ENCODE peak calls at places on chromosomes 7 and 10, in five cellular contexts. N is stomach, B is transverse colon, J is A549, C is upper lobe of left lung. Y is an unnamed sample.

GRCh38 chr7:2040893-2041270 is 191.9 kb downstream of the MAD1L1 start:
- DNase-seq in J (no peak), C (no peak), B (no peak), N (no peak), Y (no peak)

GRCh38 chr7:134553976-134554375 is 5.1 kb downstream of the AKR1B15 start:
- DNase-seq in J (peak), B (no peak), N (peak), C (no peak), Y (no peak)

GRCh38 chr10:28890121-28890950 is 213.0 kb downstream of the BAMBI start:
- DNase-seq in C (no peak), J (no peak), B (no peak), N (no peak), Y (no peak)

GRCh38 chr10:77637474-77637985 is at the start of gene KCNMA1:
- DNase-seq in C (no peak), J (peak), N (no peak), B (peak), Y (no peak)

GRCh38 chr7:66921396-66921917 is 432 bp downstream of the TMEM248 start:
- DNase-seq in N (peak), J (peak), C (peak), B (peak), Y (no peak)

GRCh38 chr7:81691199-81691821 is 78.5 kb downstream of the HGF start:
- DNase-seq in N (no peak), J (no peak), C (no peak), B (no peak), Y (no peak)

GRCh38 chr7:33243319-33243881 is 114.0 kb downstream of the BBS9 start:
- DNase-seq in C (no peak), B (no peak), J (peak), N (no peak), Y (no peak)

GRCh38 chr7:86926732-86927131 is 132.7 kb downstream of the ELAPOR2 start:
- DNase-seq in C (no peak), B (no peak), J (peak), N (peak), Y (peak)

GRCh38 chr10:97039538-97040247 is 146.1 kb downstream of the SLIT1 start:
- DNase-seq in B (no peak), J (no peak), N (no peak), C (no peak), Y (no peak)

GRCh38 chr7:27064169-27064568 is 31.6 kb downstream of the HOXA1 start:
- DNase-seq in J (no peak), N (no peak), C (no peak), B (no peak), Y (no peak)

GRCh38 chr7:79495544-79496272 is 42.2 kb upstream of the MAGI2 start:
- DNase-seq in N (no peak), J (no peak), C (no peak), B (no peak), Y (no peak)

GRCh38 chr7:121372376-121373024 is 23.6 kb downstream of the FAM3C start:
- DNase-seq in C (no peak), B (no peak), J (no peak), N (no peak), Y (no peak)

GRCh38 chr7:51593638-51594037 is 277.0 kb upstream of the COBL start:
- DNase-seq in B (no peak), J (no peak), N (no peak), C (no peak), Y (no peak)

GRCh38 chr10:13673165-13673564 is 86.4 kb downstream of the PRPF18 start:
- DNase-seq in J (no peak), C (no peak), N (no peak), B (no peak), Y (no peak)

GRCh38 chr7:23539494-23539907 is 7.7 kb upstream of the TRA2A start:
- DNase-seq in C (no peak), J (no peak), N (no peak), B (no peak), Y (no peak)

GRCh38 chr7:22350466-22351328 is 6.3 kb downstream of the RAPGEF5 start:
- DNase-seq in N (no peak), B (no peak), C (no peak), J (no peak), Y (no peak)

DNA sequence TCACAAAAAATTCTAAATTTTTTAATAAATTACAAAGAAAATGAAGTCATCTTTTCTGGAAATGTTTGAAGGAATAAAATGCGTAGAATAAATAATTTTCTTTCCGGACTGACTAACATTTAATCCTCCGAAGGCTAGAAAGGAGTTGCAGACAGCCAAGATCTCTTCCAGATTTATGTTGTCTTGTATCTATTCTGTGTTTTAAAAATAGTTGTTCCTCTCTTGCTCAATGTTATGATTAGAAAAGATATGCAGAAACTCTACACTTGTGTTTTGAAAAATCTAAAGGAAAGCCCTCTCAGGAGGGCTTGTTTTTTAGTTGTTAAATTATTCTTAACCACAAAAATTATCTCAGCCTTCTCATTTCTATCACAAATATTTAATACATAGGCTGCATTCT is 70.7 kb downstream of the MACC1 start:
- DNase-seq in J (no peak), B (no peak), C (no peak), N (no peak), Y (no peak)
- H3K4me3 ChIP-seq in J (no peak), B (no peak), C (no peak), N (no peak), Y (no peak)

GRCh38 chr7:91533996-91534395 is 269.8 kb downstream of the FZD1 start:
- DNase-seq in J (no peak), C (no peak), N (no peak), B (no peak), Y (no peak)
- TF ChIP-seq EP300 in J (no peak), C (no peak), N (no peak), B (no peak), Y (no peak)

DNA sequence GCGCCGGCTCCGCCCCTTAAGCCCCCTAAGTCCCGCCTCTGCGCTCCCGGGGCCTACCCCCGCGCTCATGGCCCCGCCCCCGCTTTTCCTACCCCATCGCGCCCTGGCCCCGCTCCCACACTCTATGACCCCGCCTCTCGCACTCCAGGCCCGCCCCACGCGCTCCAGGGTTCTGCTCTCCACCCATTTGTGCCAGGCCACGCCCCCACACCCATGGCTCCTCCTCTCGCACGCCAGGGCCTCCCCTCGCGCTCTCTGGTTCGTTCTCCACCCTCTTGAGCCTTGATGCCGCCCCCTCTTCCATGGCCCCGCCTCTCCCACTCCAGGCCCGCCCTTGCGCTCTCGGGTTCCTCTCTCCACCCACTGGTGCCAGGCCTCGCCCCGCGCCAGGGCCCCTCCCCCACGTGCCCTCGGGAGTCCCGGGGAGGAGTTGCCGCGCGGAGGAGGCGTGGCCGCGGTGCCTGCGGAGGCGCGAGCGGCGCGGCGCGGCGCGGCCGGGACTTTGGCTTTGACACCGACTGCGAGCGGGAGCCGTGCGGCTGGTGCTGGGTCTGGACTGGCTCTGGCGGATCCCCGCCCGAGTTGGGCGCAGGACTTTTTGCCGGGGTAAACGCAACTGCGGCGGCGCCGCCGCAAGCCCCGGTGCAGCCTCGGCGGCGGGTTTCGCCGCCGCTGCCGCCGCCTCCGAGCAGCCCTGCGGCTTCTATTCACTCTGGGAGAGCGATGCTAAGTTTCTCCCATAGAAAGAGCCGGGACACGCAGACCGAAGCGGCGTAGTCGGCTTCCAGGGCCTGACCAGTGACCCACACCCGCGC is at the start of gene EEPD1:
- DNase-seq in B (peak), C (peak), N (peak), J (peak), Y (peak)
- H3K4me3 ChIP-seq in B (peak), C (peak), N (peak), J (peak), Y (peak)

DNA sequence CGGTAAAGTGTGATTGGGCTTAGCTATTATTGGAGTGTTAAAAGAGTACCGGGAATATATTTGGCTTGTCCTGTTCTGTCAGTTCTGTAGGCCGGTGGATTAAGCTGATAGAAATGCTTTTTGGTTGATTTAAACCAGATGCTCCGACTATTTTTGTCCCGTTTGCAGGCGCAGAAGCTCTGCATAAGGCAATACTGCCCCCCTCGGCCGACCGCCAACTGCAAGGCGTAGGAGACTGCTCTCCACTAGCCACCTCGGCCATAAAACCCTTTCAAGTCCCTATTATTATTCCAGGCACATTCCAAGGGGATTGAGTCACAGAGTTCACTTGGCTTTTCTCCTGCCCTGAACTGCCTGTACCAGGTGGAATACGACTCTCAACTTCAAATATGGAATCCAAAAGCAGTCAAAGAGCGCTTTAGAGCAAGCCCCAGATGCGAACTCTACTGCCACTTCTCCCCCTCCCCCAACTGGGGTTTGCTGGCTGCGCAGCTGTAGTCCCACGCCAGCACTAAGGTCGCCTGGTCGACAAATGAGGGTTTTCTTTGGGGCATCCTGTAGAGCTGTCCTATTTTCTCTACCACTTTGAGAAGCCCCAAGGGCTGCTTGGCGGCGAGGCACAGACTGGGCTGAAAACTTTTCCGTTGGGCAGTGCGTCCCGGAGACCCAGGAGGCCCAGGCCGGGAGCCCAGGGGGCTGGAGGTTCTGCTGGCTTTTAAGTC is 108.3 kb downstream of the REEP3 start:
- DNase-seq in C (peak), B (peak), J (peak), N (peak), Y (peak)
- TF ChIP-seq EP300 in C (no peak), B (peak), J (no peak), N (peak), Y (no peak)

DNA sequence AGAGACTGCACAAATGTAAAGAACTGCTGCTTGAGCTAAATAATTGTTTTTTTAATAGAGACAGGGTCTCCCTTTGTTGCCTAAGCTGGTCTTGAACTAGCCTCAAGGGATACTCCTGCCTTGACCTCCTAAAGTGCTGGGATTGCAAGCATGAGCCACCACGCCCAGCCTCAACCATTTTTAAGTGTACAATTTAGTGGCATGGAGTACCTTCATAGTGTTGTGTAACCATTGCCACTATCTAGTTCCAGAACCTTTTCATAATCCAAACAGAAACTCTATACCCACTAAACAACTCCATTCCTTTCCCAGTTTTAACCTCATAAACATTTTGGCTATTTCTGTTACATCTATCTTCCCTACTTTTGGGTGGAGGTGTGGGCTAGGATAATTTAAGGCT is 6.7 kb downstream of the EIF4H start:
- DNase-seq in N (no peak), C (peak), J (no peak), B (no peak), Y (no peak)
- H3K4me3 ChIP-seq in N (no peak), C (no peak), J (no peak), B (no peak), Y (no peak)

GRCh38 chr10:123021517-123021916 is 12.7 kb downstream of the ACADSB start:
- DNase-seq in B (no peak), C (no peak), N (no peak), J (no peak), Y (no peak)

GRCh38 chr10:123018531-123018930 is 9.7 kb downstream of the ACADSB start:
- DNase-seq in N (no peak), B (no peak), C (no peak), J (no peak), Y (no peak)

GRCh38 chr10:123019264-123019663 is 10.5 kb downstream of the ACADSB start:
- DNase-seq in C (no peak), N (no peak), J (no peak), B (no peak), Y (no peak)

GRCh38 chr10:123017421-123018165 is 8.8 kb downstream of the ACADSB start:
- DNase-seq in C (no peak), J (no peak), B (no peak), N (peak), Y (no peak)

DNA sequence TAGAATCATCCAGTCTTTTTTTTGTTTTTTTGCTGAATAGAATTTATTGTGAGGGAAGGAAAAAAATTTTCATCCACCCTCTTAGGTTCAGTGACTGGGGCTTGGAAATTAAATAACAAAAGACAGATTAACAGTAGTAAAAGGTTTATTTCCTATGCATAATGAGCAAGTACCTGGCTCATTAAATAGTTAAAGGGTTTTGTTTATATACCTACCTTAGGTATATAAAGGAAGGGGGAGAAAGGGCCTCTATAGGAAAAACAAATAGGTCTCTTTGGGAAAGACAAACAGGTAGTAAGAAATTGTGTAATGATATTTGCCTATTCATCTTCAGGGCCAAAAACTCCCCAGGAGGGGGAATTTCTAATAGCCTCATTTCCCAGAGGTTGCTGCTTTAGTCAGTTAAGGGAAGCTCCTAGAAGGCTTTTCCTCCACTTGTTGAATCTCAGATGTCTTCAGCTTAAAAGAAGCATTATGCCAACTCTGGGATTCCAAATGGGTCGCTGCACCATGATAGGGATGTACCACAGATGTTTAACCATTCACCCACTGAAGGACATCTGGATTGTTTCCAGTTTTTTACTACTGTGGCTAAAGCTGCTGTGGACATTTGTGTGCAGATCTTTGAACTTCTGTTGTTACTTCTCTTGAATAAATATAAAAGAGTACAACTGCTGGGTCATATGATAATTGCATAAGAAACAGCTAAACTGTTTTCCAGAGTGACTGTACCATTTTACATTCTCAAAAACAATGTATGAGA is 11.3 kb downstream of the ACADSB start:
- DNase-seq in N (no peak), C (no peak), J (no peak), B (no peak), Y (no peak)
- TF ChIP-seq EP300 in N (no peak), C (no peak), J (no peak), B (no peak), Y (no peak)

DNA sequence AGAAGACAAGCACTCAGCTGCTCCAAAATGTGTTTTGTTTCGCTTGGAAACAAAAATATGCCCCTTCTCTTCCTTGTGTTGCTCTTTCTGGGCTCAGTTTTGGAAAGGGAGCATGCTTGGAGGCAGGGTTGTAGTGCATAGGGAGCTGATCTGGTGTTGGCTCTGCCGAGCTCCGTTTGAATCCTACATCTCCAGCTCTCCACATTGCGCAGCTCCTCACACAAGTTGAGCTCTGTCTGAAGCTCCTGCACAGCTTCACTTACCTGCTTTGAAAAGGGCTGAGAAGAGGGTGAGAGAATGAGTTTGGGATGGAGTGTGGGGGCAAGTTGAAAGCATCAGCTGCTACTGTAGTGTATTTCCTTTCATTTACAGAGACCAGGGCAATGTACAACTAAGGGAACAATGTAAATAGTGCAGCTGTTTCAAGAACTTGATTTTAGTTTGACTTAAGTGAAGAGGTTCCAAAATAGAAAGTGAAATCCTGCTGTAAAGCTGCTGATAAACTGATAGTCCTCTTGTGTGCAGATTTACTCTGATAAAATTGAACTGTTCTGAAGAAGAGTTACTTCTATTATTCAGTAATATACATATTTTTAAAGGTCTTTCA is 88.5 kb downstream of the VTI1A start:
- DNase-seq in C (no peak), N (no peak), J (no peak), B (no peak), Y (no peak)
- H3K4me3 ChIP-seq in C (peak), N (no peak), J (no peak), B (no peak), Y (no peak)

DNA sequence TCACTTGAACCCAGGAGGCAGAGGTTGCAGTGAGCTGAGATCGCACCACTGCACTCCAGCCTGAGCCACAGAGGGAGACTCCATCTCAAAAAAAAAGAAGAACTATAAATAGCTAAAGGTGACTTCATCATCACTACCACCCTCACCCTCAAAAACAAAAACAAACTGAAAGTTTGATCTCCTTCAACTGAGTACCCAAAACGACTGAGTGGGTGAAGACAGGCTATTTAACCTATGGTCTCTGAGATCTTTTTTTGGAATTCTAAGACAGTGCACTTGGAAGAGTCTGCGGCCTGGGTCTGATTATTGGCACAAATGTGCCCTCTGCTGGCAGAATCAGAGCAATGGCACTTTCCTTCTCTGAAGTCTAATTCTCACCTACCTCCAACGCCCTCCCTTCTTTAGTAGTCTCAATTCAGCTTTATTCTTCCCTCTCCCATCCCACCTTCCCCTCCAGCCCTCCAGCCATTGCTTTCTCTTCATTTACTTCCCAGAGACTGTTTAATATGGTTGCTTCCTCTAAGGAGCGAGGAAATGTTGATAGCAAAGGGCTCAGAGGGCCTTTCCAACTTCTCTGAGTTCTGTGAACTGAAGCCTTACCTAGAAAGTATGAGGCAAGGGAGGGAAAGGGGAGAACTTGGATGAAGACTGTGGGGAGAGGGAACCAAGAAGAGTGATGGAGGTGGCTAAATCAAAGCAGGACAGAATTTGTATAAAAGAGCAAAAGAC is 2.9 kb upstream of the MYOZ1 start:
- DNase-seq in N (peak), J (peak), B (peak), C (peak), Y (no peak)
- TF ChIP-seq EP300 in N (no peak), J (no peak), B (no peak), C (no peak), Y (no peak)

GRCh38 chr7:435518-436366 is 83.9 kb downstream of the PDGFA start:
- DNase-seq in C (no peak), J (peak), B (peak), N (peak), Y (no peak)
- H3K4me3 ChIP-seq in C (peak), J (no peak), B (no peak), N (no peak), Y (peak)

GRCh38 chr10:108735380-108735779 is 1187.9 kb downstream of the XPNPEP1 start:
- DNase-seq in N (no peak), J (no peak), C (no peak), B (no peak), Y (no peak)
- TF ChIP-seq EP300 in N (no peak), J (no peak), C (no peak), B (no peak), Y (no peak)